ENCODE peak calls at places on chromosomes 4 and X, in six cellular contexts. A is A549, R is HepG2, I is GM12878, X is H1, T is tibial nerve. U is an unnamed sample.

GRCh38 chrX:3426552-3426951 is 80.1 kb upstream of the MXRA5 start:
- DNase-seq in A (no peak), R (no peak), I (no peak), X (no peak), T (no peak), U (no peak)

GRCh38 chr4:25096553-25097443 is 63.5 kb downstream of the SEPSECS start:
- DNase-seq in A (no peak), R (no peak), I (no peak), X (no peak), T (no peak), U (no peak)

GRCh38 chrX:79065696-79066095 is 78.8 kb upstream of the GPR174 start:
- DNase-seq in A (no peak), R (no peak), I (peak; percentile 51), X (no peak), T (no peak), U (no peak)

GRCh38 chr4:169802871-169803270 is 45.1 kb upstream of the HPF1 start:
- DNase-seq in A (no peak), R (no peak), I (no peak), X (no peak), T (no peak), U (no peak)

GRCh38 chr4:156190606-156191005 is 236.9 kb upstream of the CTSO start:
- DNase-seq in A (no peak), R (no peak), I (no peak), X (no peak), T (no peak), U (no peak)

GRCh38 chr4:15231265-15232091 is 196.4 kb upstream of the C1QTNF7 start:
- DNase-seq in A (peak; percentile 34), R (peak; percentile 68), I (peak; percentile 16), X (no peak), T (peak; percentile 97), U (peak; percentile 86)

GRCh38 chr4:118826723-118827444 is 9.0 kb downstream of the SEC24D start:
- DNase-seq in A (no peak), R (peak; percentile 6), I (no peak), X (no peak), T (no peak), U (no peak)

GRCh38 chr4:156948738-156949137 is 22.9 kb downstream of the PDGFC start:
- DNase-seq in A (no peak), R (no peak), I (no peak), X (no peak), T (no peak), U (no peak)

GRCh38 chr4:73528171-73528570 is 46.6 kb downstream of the AFM start:
- DNase-seq in A (no peak), R (no peak), I (no peak), X (no peak), T (no peak), U (no peak)

GRCh38 chr4:156968479-156968984 is 3.1 kb downstream of the PDGFC start:
- DNase-seq in A (peak; percentile 25), R (peak; percentile 55), I (no peak), X (no peak), T (peak; percentile 72), U (peak; percentile 69)

GRCh38 chr4:110733901-110734300 is 111.0 kb upstream of the PITX2 start:
- DNase-seq in A (no peak), R (no peak), I (no peak), X (no peak), T (no peak), U (no peak)

GRCh38 chrX:150487369-150488094 is 80.9 kb upstream of the MTM1 start:
- DNase-seq in A (no peak), R (no peak), I (no peak), X (no peak), T (no peak), U (no peak)

GRCh38 chr4:7549866-7550265 is 115.1 kb upstream of the PSAPL1 start:
- DNase-seq in A (no peak), R (no peak), I (no peak), X (no peak), T (no peak), U (no peak)

GRCh38 chr4:183747931-183748664 is 89.0 kb downstream of the TRAPPC11 start:
- DNase-seq in A (no peak), R (no peak), I (no peak), X (no peak), T (no peak), U (no peak)

GRCh38 chr4:139918994-139919393 is 235.0 kb downstream of the MAML3 start:
- DNase-seq in A (no peak), R (no peak), I (no peak), X (no peak), T (no peak), U (no peak)

GRCh38 chrX:81240701-81241100 is 38.8 kb downstream of the SH3BGRL start:
- DNase-seq in A (no peak), R (no peak), I (no peak), X (no peak), T (no peak), U (no peak)

GRCh38 chr4:82998898-82999297 is 11.7 kb downstream of the LIN54 start:
- DNase-seq in A (no peak), R (no peak), I (no peak), X (no peak), T (no peak), U (no peak)

GRCh38 chr4:81426770-81427604 is 44.7 kb downstream of the RASGEF1B start:
- DNase-seq in A (no peak), R (no peak), I (no peak), X (no peak), T (no peak), U (no peak)

GRCh38 chr4:141352328-141352727 is 131.6 kb downstream of the ZNF330 start:
- DNase-seq in A (no peak), R (no peak), I (no peak), X (no peak), T (no peak), U (no peak)

GRCh38 chr4:104064650-104065577 is 345.1 kb upstream of the TACR3 start:
- DNase-seq in A (peak; percentile 5), R (peak; percentile 39), I (peak; percentile 23), X (peak; percentile 3), T (peak; percentile 25), U (peak; percentile 26)

GRCh38 chr4:16908377-16909021 is 10.1 kb upstream of the LDB2 start:
- DNase-seq in A (no peak), R (no peak), I (no peak), X (no peak), T (no peak), U (no peak)

GRCh38 chr4:152304220-152304619 is 231.7 kb downstream of the FBXW7 start:
- DNase-seq in A (no peak), R (no peak), I (peak; percentile 71), X (no peak), T (no peak), U (no peak)

GRCh38 chrX:71998836-71999509 is 88.3 kb downstream of the NHSL2 start:
- DNase-seq in A (peak; percentile 46), R (peak; percentile 12), I (no peak), X (no peak), T (peak; percentile 70), U (no peak)

GRCh38 chr4:139665079-139665689 is 435 bp upstream of the MGST2 start:
- DNase-seq in A (no peak), R (no peak), I (no peak), X (no peak), T (no peak), U (no peak)

GRCh38 chr4:158805628-158806471 is 37.0 kb downstream of the FNIP2 start:
- DNase-seq in A (no peak), R (no peak), I (no peak), X (no peak), T (peak; percentile 48), U (no peak)

GRCh38 chr4:103026868-103027267 is 7.4 kb upstream of the SLC9B1 start:
- DNase-seq in A (no peak), R (no peak), I (no peak), X (no peak), T (no peak), U (no peak)

GRCh38 chr4:138181288-138181687 is 60.9 kb downstream of the SLC7A11 start:
- DNase-seq in A (no peak), R (no peak), I (no peak), X (no peak), T (peak; percentile 21), U (peak; percentile 59)
- TF ChIP-seq EP300 in A (no peak), R (no peak), I (no peak), X (no peak), T (peak; percentile 79), U (peak; percentile 91)

GRCh38 chr4:153494562-153494961 is 28.4 kb downstream of the TMEM131L start:
- DNase-seq in A (no peak), R (no peak), I (no peak), X (no peak), T (no peak), U (no peak)
- H3K27ac ChIP-seq in A (no peak overlapping the region), R (no peak overlapping the region), I (peak overlapping the region; percentile 63), X (no peak overlapping the region), T (no peak overlapping the region), U (no peak overlapping the region)

DNA sequence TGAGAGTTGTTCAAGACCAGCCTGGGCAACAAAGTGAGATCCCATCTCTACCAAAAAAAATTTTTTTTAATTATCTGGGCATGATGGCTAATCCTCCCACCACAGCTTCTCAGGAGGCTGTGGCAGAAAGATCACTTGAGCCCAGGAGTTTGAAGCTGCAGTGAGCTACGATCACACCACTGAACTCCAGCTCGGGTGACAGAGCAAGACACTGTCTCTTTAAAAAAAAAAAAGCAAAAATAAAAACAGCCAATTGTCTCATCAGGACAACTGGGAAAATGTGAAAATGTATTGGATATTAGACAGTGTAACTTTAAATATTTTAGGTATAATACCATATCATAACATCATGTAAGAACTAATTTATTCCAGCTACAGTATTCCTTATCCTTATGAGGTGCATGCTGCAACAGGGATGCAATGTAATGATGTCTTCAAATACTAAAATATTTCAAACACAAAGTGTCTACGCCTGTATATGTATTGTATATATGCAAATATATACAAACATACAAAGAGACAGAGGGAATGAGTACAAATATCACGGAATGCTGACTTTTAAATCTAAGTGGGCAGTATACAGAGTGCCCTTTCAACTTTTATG is 17.1 kb downstream of the FAM13A start:
- DNase-seq in A (no peak), R (no peak), I (no peak), X (no peak), T (no peak), U (no peak)
- TF ChIP-seq EP300 in A (no peak), R (no peak), I (no peak), X (no peak), T (no peak), U (no peak)

GRCh38 chr4:87118421-87118820 is 102.0 kb downstream of the KLHL8 start:
- DNase-seq in A (no peak), R (no peak), I (no peak), X (no peak), T (no peak), U (no peak)

GRCh38 chr4:87116230-87116629 is 104.2 kb downstream of the KLHL8 start:
- DNase-seq in A (no peak), R (no peak), I (no peak), X (no peak), T (no peak), U (no peak)

GRCh38 chr4:87117051-87117729 is 103.2 kb downstream of the KLHL8 start:
- DNase-seq in A (no peak), R (peak; percentile 48), I (no peak), X (no peak), T (no peak), U (no peak)

GRCh38 chr4:87118826-87119225 is 101.6 kb downstream of the KLHL8 start:
- DNase-seq in A (no peak), R (no peak), I (no peak), X (no peak), T (no peak), U (no peak)

DNA sequence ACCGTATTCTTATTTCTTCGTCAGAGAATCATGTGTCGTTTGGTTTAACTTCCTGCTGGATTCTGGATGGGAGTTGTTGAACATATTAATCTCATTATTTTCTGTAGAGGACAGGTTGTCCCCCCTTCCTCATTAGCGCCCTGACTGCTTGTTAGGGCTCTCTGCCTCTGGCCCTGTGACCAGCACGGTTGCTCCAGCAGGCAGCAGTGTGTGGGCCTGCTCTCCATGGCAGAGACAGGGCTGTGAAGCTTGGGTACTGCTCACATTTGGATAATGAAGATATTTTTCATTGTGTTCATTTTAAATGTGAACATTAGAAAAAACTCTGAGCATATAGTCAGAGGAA is 102.7 kb downstream of the KLHL8 start:
- DNase-seq in A (no peak), R (no peak), I (no peak), X (no peak), T (no peak), U (no peak)
- H3K27ac ChIP-seq in A (no peak overlapping the region), R (no peak overlapping the region), I (no peak overlapping the region), X (no peak overlapping the region), T (no peak overlapping the region), U (no peak overlapping the region)